ENCODE peak calls at places on chromosomes 11 and 22, in ten cellular contexts. M, D, U, G, Q, W, Z, I, L and T are unnamed samples. For H3K9me3, the result is how much of the 10 kb centered on the place peaks cover.

GRCh38 chr11:47436726-47437125 is 10.5 kb upstream of the PSMC3 start:
- DNase-seq in M (no peak), D (no peak), U (no peak), G (no peak), Q (no peak), W (no peak), Z (no peak), I (no peak), L (no peak), T (no peak)

GRCh38 chr22:38406617-38407016 is 48.4 kb downstream of the KCNJ4 start:
- DNase-seq in M (no peak), D (no peak), U (no peak), G (no peak), Q (no peak), W (no peak), Z (no peak), I (no peak), L (no peak), T (no peak)

GRCh38 chr11:70063121-70063520 is 15.0 kb upstream of the ANO1 start:
- DNase-seq in M (no peak), D (no peak), U (no peak), G (no peak), Q (no peak), W (no peak), Z (no peak), I (peak), L (no peak), T (no peak)

GRCh38 chr11:76803023-76803422 is 19.9 kb downstream of the TSKU start:
- DNase-seq in M (no peak), D (no peak), U (no peak), G (peak), Q (no peak), W (no peak), Z (no peak), I (peak), L (no peak), T (no peak)

GRCh38 chr11:72735495-72736027 is 16.6 kb downstream of the ARAP1 start:
- DNase-seq in M (peak), D (no peak), U (no peak), G (peak), Q (no peak), W (no peak), Z (peak), I (no peak), L (no peak), T (no peak)

GRCh38 chr11:119298726-119299125 is 18.2 kb downstream of the MCAM start:
- DNase-seq in M (no peak), D (no peak), U (no peak), G (no peak), Q (no peak), W (no peak), Z (peak), I (no peak), L (no peak), T (no peak)

GRCh38 chr11:109956124-109956793 is 136.9 kb upstream of the ZC3H12C start:
- DNase-seq in M (no peak), D (no peak), U (no peak), G (no peak), Q (peak), W (no peak), Z (no peak), I (no peak), L (no peak), T (no peak)

GRCh38 chr11:10885703-10886363 is 28.0 kb upstream of the ZBED5 start:
- DNase-seq in M (peak), D (no peak), U (no peak), G (no peak), Q (no peak), W (peak), Z (no peak), I (no peak), L (no peak), T (no peak)

GRCh38 chr11:66325140-66325754 is 8.4 kb upstream of the CD248 start:
- DNase-seq in M (no peak), D (no peak), U (no peak), G (no peak), Q (peak), W (no peak), Z (no peak), I (no peak), L (no peak), T (no peak)

GRCh38 chr11:79314906-79315689 is 125.7 kb downstream of the TENM4 start:
- DNase-seq in M (peak), D (no peak), U (no peak), G (no peak), Q (no peak), W (no peak), Z (no peak), I (no peak), L (peak), T (no peak)

GRCh38 chr11:1072821-1073231 is 1.8 kb upstream of the MUC2 start:
- DNase-seq in M (no peak), D (no peak), U (peak), G (no peak), Q (no peak), W (no peak), Z (no peak), I (peak), L (no peak), T (no peak)

GRCh38 chr22:41844513-41844912 is 11.6 kb downstream of the SREBF2 start:
- DNase-seq in M (no peak), D (peak), U (no peak), G (no peak), Q (no peak), W (no peak), Z (no peak), I (no peak), L (no peak), T (peak)

GRCh38 chr22:24578355-24579241 is 14.3 kb downstream of the LRRC75B start:
- DNase-seq in M (peak), D (no peak), U (no peak), G (peak), Q (no peak), W (no peak), Z (no peak), I (no peak), L (no peak), T (no peak)

GRCh38 chr22:17112491-17113042 is 8.6 kb downstream of the TMEM121B start:
- DNase-seq in M (no peak), D (no peak), U (no peak), G (peak), Q (no peak), W (no peak), Z (no peak), I (no peak), L (no peak), T (no peak)

GRCh38 chr11:65426839-65427690 is 4.5 kb downstream of the NEAT1 start:
- DNase-seq in M (peak), D (peak), U (peak), G (peak), Q (peak), W (peak), Z (peak), I (peak), L (no peak), T (peak)

GRCh38 chr22:23065069-23065451 is 5.3 kb upstream of the GNAZ start:
- DNase-seq in M (no peak), D (no peak), U (no peak), G (peak), Q (no peak), W (no peak), Z (peak), I (no peak), L (no peak), T (peak)

GRCh38 chr11:78390809-78391208 is 26.8 kb downstream of the GAB2 start:
- DNase-seq in M (no peak), D (no peak), U (no peak), G (no peak), Q (no peak), W (no peak), Z (no peak), I (no peak), L (no peak), T (no peak)

GRCh38 chr11:117189941-117190544 is 9.1 kb upstream of the TAGLN start:
- DNase-seq in M (no peak), D (no peak), U (peak), G (peak), Q (peak), W (no peak), Z (no peak), I (no peak), L (no peak), T (peak)

GRCh38 chr11:34897171-34897870 is 18.9 kb downstream of the APIP start:
- DNase-seq in M (no peak), D (no peak), U (no peak), G (no peak), Q (no peak), W (no peak), Z (no peak), I (no peak), L (no peak), T (no peak)

GRCh38 chr11:34427171-34427805 is 11.4 kb upstream of the CAT start:
- DNase-seq in M (peak), D (no peak), U (no peak), G (no peak), Q (no peak), W (no peak), Z (no peak), I (no peak), L (no peak), T (no peak)

GRCh38 chr22:18992543-18993198 is 56.6 kb upstream of the PRODH start:
- DNase-seq in M (no peak), D (no peak), U (no peak), G (no peak), Q (no peak), W (no peak), Z (no peak), I (no peak), L (no peak), T (no peak)

GRCh38 chr11:776459-777287 is 614 bp downstream of the GATD1 start:
- DNase-seq in M (peak), D (no peak), U (peak), G (peak), Q (peak), W (peak), Z (peak), I (no peak), L (peak), T (peak)

GRCh38 chr11:14015711-14016110 is 53.2 kb downstream of the SPON1 start:
- DNase-seq in M (peak), D (peak), U (no peak), G (no peak), Q (no peak), W (no peak), Z (no peak), I (no peak), L (no peak), T (no peak)

GRCh38 chr22:29306175-29306829 is at the start of gene GAS2L1:
- DNase-seq in M (peak), D (peak), U (peak), G (peak), Q (peak), W (peak), Z (peak), I (no peak), L (peak), T (peak)

GRCh38 chr11:57321388-57321995 is 3.3 kb downstream of the TNKS1BP1 start:
- DNase-seq in M (peak), D (no peak), U (no peak), G (no peak), Q (no peak), W (no peak), Z (no peak), I (no peak), L (no peak), T (no peak)

GRCh38 chr11:118219244-118219643 is 5.6 kb downstream of the JAML start:
- DNase-seq in M (no peak), D (no peak), U (no peak), G (no peak), Q (no peak), W (no peak), Z (no peak), I (no peak), L (no peak), T (no peak)

GRCh38 chr11:64564419-64564818 is 26.6 kb upstream of the SLC22A12 start:
- DNase-seq in M (no peak), D (no peak), U (no peak), G (peak), Q (no peak), W (no peak), Z (no peak), I (no peak), L (no peak), T (peak)

GRCh38 chr22:37208401-37209139 is 3.7 kb downstream of the SSTR3 start:
- DNase-seq in M (no peak), D (no peak), U (peak), G (peak), Q (no peak), W (no peak), Z (no peak), I (peak), L (no peak), T (no peak)

GRCh38 chr11:103673773-103674172 is 362.7 kb upstream of the DDI1 start:
- DNase-seq in M (no peak), D (no peak), U (no peak), G (no peak), Q (no peak), W (no peak), Z (no peak), I (no peak), L (no peak), T (no peak)

GRCh38 chr22:30033137-30033536 is 47.1 kb upstream of the HORMAD2 start:
- DNase-seq in M (no peak), D (no peak), U (no peak), G (no peak), Q (no peak), W (no peak), Z (no peak), I (no peak), L (no peak), T (no peak)

GRCh38 chr11:102530558-102530957 is at the start of gene MMP7:
- DNase-seq in M (peak), D (peak), U (no peak), G (no peak), Q (no peak), W (no peak), Z (no peak), I (no peak), L (no peak), T (no peak)

GRCh38 chr11:48669146-48669545 is 180.6 kb downstream of the OR4A47 start:
- DNase-seq in M (no peak), D (no peak), U (no peak), G (no peak), Q (no peak), W (no peak), Z (no peak), I (no peak), L (no peak), T (no peak)
- H3K9me3 ChIP-seq in M (under half), D (under half), U (half or more), G (half or more), Q (under half), W (under half), Z (half or more), I (under half), L (under half), T (under half)

GRCh38 chr11:15839061-15839460 is 517.3 kb downstream of the SOX6 start:
- DNase-seq in M (no peak), D (no peak), U (no peak), G (no peak), Q (no peak), W (no peak), Z (no peak), I (no peak), L (no peak), T (no peak)

GRCh38 chr11:15841898-15842297 is 514.4 kb downstream of the SOX6 start:
- DNase-seq in M (no peak), D (no peak), U (no peak), G (no peak), Q (no peak), W (no peak), Z (no peak), I (no peak), L (no peak), T (no peak)

GRCh38 chr11:15845261-15845660 is 511.1 kb downstream of the SOX6 start:
- DNase-seq in M (no peak), D (no peak), U (no peak), G (no peak), Q (no peak), W (no peak), Z (no peak), I (no peak), L (peak), T (no peak)

GRCh38 chr11:15842345-15842744 is 514.0 kb downstream of the SOX6 start:
- DNase-seq in M (no peak), D (no peak), U (no peak), G (no peak), Q (no peak), W (no peak), Z (no peak), I (no peak), L (no peak), T (no peak)

DNA sequence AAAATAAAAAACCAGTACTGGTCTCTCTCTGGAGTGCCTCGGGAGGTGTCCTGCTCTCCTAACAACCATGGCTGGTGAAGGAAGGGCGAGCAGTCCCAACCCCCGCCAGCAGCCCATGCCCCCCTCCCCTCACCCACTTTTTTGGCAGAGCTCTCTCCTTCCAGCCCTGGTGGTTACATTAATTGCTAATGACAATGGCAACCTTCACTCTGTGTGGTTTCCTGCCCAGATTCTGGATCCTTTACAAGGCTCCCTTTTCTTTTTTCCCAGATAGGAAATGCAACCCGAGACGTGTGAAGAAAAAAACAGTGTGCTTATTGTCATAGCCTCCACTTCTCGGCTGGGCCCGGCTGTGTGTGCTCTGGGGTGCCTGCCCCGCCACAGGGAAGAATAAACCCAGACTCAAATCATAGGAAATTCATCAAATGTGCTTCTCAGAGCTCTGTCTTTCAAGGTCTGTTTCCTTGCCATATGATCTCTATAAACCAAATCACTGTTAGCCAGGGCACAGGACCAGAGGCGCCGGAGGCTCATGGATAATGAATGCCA is 513.0 kb downstream of the SOX6 start:
- DNase-seq in M (no peak), D (no peak), U (no peak), G (no peak), Q (no peak), W (peak), Z (peak), I (no peak), L (peak), T (no peak)
- H3K9me3 ChIP-seq in M (under half), D (under half), U (under half), G (under half), Q (under half), W (under half), Z (under half), I (under half), L (under half), T (under half)

DNA sequence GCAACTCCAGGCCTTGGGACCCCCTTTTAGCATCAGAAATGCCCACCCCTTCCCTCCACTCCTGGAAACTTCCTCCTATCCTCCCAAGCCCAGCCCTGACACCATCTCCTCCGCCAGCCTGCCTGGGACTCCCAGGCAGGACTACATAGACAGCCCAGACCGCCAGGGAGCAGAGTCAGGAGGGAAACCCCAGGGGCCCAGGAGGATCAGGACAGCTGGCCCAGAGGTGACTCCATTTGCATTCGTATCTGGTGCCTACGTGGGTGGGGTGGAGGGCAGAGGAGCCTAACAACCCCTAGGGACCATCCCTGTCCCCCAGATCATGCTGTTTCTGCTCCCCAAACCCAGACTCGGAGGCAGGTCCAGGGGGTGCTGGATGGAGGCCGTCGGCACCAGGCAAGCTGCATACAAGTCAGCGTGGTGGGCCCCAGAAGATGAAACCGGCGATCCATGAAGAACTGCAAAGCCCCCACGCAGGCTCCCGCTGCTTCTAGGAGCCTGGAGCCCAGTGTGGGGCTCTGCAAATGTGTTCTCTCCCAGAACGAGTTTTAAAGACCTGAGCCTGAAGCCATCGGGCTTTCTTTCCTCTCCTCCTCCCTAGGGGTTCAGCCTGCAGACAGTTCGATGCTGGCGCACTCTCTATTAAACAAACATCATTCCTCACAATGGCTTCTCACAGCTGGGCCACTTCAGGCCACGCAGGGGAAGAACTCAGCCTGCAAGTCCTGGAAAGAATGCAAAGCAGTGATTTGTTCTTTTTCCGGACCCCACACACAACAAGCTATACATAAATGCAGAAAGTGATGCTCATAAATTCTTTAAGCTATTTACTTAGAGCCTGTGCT is 1506.8 kb downstream of the BRD1 start:
- DNase-seq in M (no peak), D (no peak), U (no peak), G (peak), Q (no peak), W (no peak), Z (no peak), I (no peak), L (peak), T (peak)
- H3K9me3 ChIP-seq in M (under half), D (under half), U (under half), G (under half), Q (under half), W (under half), Z (under half), I (under half), L (under half), T (under half)

GRCh38 chr11:100636536-100636935 is 50.6 kb upstream of the ARHGAP42 start:
- DNase-seq in M (no peak), D (no peak), U (no peak), G (no peak), Q (no peak), W (no peak), Z (no peak), I (no peak), L (no peak), T (no peak)
- H3K9me3 ChIP-seq in M (under half), D (under half), U (under half), G (under half), Q (under half), W (under half), Z (under half), I (under half), L (under half), T (under half)

GRCh38 chr11:92975285-92975684 is 5.8 kb downstream of the MTNR1B start:
- DNase-seq in M (no peak), D (no peak), U (no peak), G (no peak), Q (no peak), W (no peak), Z (no peak), I (no peak), L (no peak), T (no peak)
- H3K9me3 ChIP-seq in M (under half), D (under half), U (under half), G (under half), Q (under half), W (under half), Z (under half), I (under half), L (under half), T (under half)

GRCh38 chr22:47196493-47196849 is 434.0 kb downstream of the TBC1D22A start:
- DNase-seq in M (no peak), D (no peak), U (peak), G (no peak), Q (no peak), W (no peak), Z (no peak), I (no peak), L (no peak), T (no peak)
- H3K9me3 ChIP-seq in M (under half), D (under half), U (under half), G (under half), Q (under half), W (under half), Z (under half), I (under half), L (under half), T (under half)

DNA sequence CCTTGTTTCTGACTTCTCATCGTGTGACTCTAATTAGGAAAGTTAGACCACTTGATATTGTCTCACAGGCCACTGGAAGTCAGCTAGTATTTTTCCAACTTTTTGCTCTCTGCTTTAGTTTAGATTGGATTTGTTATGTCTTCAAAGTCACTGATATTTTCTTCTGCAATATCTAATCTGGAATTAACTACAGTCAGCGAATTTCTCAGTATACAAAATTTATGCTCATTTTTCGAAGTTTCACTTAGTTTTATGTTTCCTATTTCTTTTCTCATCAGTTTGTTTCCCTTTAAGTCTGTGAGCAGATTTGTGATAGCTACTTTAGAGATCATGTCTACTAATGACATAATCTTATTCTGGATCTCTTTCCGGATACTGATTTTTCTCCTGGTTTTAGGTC is 1027.2 kb upstream of the CNTN5 start:
- DNase-seq in M (no peak), D (no peak), U (no peak), G (no peak), Q (no peak), W (no peak), Z (no peak), I (no peak), L (no peak), T (no peak)
- H3K9me3 ChIP-seq in M (under half), D (under half), U (under half), G (under half), Q (under half), W (under half), Z (under half), I (under half), L (under half), T (under half)